ENCODE peak calls at places on chromosomes 5 and 9, in five cellular contexts. One of them, this sample, is unnamed. For H3K79me1, the result is how much of the 10 kb centered on the place peaks cover.

GRCh38 chr5:123610665-123611406 is 98.9 kb downstream of the CSNK1G3 start:
- DNase-seq in H9: no peak
- DNase-seq in IMR-90: peak
- DNase-seq in neuronal stem cell: peak
- DNase-seq in trophoblast cell: peak
- DNase-seq in this sample: peak

GRCh38 chr5:76641514-76642120 is 18.4 kb upstream of the F2RL2 start:
- DNase-seq in H9: peak
- DNase-seq in IMR-90: peak
- DNase-seq in neuronal stem cell: peak
- DNase-seq in trophoblast cell: peak
- DNase-seq in this sample: peak

GRCh38 chr9:136551401-136552116 is 5.7 kb upstream of the NOTCH1 start:
- DNase-seq in neuronal stem cell: no peak
- DNase-seq in trophoblast cell: no peak
- DNase-seq in IMR-90: peak
- DNase-seq in H9: peak
- DNase-seq in this sample: peak

GRCh38 chr9:13461588-13461987 is 182.1 kb upstream of the MPDZ start:
- DNase-seq in IMR-90: no peak
- DNase-seq in trophoblast cell: no peak
- DNase-seq in H9: no peak
- DNase-seq in neuronal stem cell: no peak
- DNase-seq in this sample: no peak

GRCh38 chr9:134868751-134869553 is 11.7 kb upstream of the FCN2 start:
- DNase-seq in neuronal stem cell: no peak
- DNase-seq in IMR-90: no peak
- DNase-seq in H9: peak
- DNase-seq in trophoblast cell: no peak
- DNase-seq in this sample: no peak

GRCh38 chr5:172791726-172792445 is 20.9 kb upstream of the DUSP1 start:
- DNase-seq in trophoblast cell: no peak
- DNase-seq in IMR-90: peak
- DNase-seq in H9: peak
- DNase-seq in neuronal stem cell: no peak
- DNase-seq in this sample: no peak

GRCh38 chr9:90124961-90125360 is 517.7 kb downstream of the DIRAS2 start:
- DNase-seq in IMR-90: no peak
- DNase-seq in neuronal stem cell: no peak
- DNase-seq in H9: no peak
- DNase-seq in trophoblast cell: no peak
- DNase-seq in this sample: peak

GRCh38 chr5:36928947-36929346 is 52.4 kb downstream of the NIPBL start:
- DNase-seq in H9: no peak
- DNase-seq in IMR-90: peak
- DNase-seq in trophoblast cell: no peak
- DNase-seq in neuronal stem cell: no peak
- DNase-seq in this sample: no peak

GRCh38 chr9:27227192-27227591 is 69.8 kb downstream of the EQTN start:
- DNase-seq in neuronal stem cell: no peak
- DNase-seq in trophoblast cell: peak
- DNase-seq in H9: no peak
- DNase-seq in IMR-90: peak
- DNase-seq in this sample: no peak

GRCh38 chr5:126745259-126745992 is 31.5 kb upstream of the LMNB1 start:
- DNase-seq in H9: peak
- DNase-seq in IMR-90: no peak
- DNase-seq in neuronal stem cell: no peak
- DNase-seq in trophoblast cell: peak
- DNase-seq in this sample: peak

GRCh38 chr5:115571441-115571878 is 26.9 kb upstream of the FEM1C start:
- DNase-seq in H9: peak
- DNase-seq in IMR-90: no peak
- DNase-seq in trophoblast cell: no peak
- DNase-seq in neuronal stem cell: peak
- DNase-seq in this sample: no peak

GRCh38 chr5:499233-500209 is 24.7 kb downstream of the SLC9A3 start:
- DNase-seq in trophoblast cell: no peak
- DNase-seq in IMR-90: no peak
- DNase-seq in H9: no peak
- DNase-seq in neuronal stem cell: no peak
- DNase-seq in this sample: no peak

GRCh38 chr5:501040-501832 is 23.0 kb downstream of the SLC9A3 start:
- DNase-seq in IMR-90: no peak
- DNase-seq in H9: no peak
- DNase-seq in neuronal stem cell: no peak
- DNase-seq in trophoblast cell: no peak
- DNase-seq in this sample: no peak

GRCh38 chr5:500491-500890 is 23.8 kb downstream of the SLC9A3 start:
- DNase-seq in IMR-90: no peak
- DNase-seq in neuronal stem cell: no peak
- DNase-seq in H9: no peak
- DNase-seq in trophoblast cell: no peak
- DNase-seq in this sample: no peak

GRCh38 chr5:502325-503079 is 21.7 kb downstream of the SLC9A3 start:
- DNase-seq in trophoblast cell: no peak
- DNase-seq in IMR-90: no peak
- DNase-seq in H9: no peak
- DNase-seq in neuronal stem cell: no peak
- DNase-seq in this sample: peak

DNA sequence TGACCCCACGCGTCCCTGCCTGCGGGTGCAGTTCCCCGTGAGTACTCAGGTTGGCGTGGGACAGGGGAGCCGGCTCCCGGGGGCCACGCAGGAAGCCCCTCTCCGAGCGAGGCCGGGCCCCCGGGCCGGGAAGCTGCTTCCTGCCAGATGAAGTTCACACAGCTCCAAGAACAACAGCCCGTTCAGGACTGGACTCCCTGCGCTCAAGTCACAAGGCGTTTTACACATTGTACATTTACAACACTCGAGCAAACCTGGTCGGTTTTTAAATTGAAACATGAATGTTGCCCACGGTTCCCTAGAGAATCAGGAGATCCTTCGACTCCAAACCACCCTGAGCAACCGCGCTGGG is 22.4 kb downstream of the SLC9A3 start:
- DNase-seq in trophoblast cell: no peak
- DNase-seq in IMR-90: no peak
- DNase-seq in neuronal stem cell: no peak
- DNase-seq in H9: no peak
- DNase-seq in this sample: no peak
- H3K4me2 ChIP-seq in trophoblast cell: no peak
- H3K4me2 ChIP-seq in IMR-90: no peak
- H3K4me2 ChIP-seq in neuronal stem cell: no peak
- H3K4me2 ChIP-seq in H9: no peak
- H3K4me2 ChIP-seq in this sample: no peak

GRCh38 chr9:129259373-129259772 is 81.3 kb upstream of the IER5L start:
- DNase-seq in H9: no peak
- DNase-seq in IMR-90: no peak
- DNase-seq in neuronal stem cell: no peak
- DNase-seq in trophoblast cell: no peak
- DNase-seq in this sample: no peak
- H3K27ac ChIP-seq in H9: no peak
- H3K27ac ChIP-seq in IMR-90: no peak
- H3K27ac ChIP-seq in neuronal stem cell: no peak
- H3K27ac ChIP-seq in trophoblast cell: no peak
- H3K27ac ChIP-seq in this sample: no peak

GRCh38 chr5:891117-891836 is 1.3 kb downstream of the BRD9 start:
- DNase-seq in IMR-90: no peak
- DNase-seq in neuronal stem cell: no peak
- DNase-seq in trophoblast cell: no peak
- DNase-seq in H9: peak
- DNase-seq in this sample: peak
- H3K79me1 ChIP-seq in IMR-90: under half
- H3K79me1 ChIP-seq in neuronal stem cell: under half
- H3K79me1 ChIP-seq in trophoblast cell: under half
- H3K79me1 ChIP-seq in H9: under half
- H3K79me1 ChIP-seq in this sample: under half

GRCh38 chr5:119378075-119378699 is 22.4 kb downstream of the TNFAIP8 start:
- DNase-seq in IMR-90: peak
- DNase-seq in trophoblast cell: no peak
- DNase-seq in neuronal stem cell: no peak
- DNase-seq in H9: no peak
- DNase-seq in this sample: no peak
- H3K4me2 ChIP-seq in IMR-90: peak
- H3K4me2 ChIP-seq in trophoblast cell: no peak
- H3K4me2 ChIP-seq in neuronal stem cell: no peak
- H3K4me2 ChIP-seq in H9: no peak
- H3K4me2 ChIP-seq in this sample: no peak

This sample was measured in mesendoderm.